ENCODE peak calls at places on chromosomes 12 and 14, in four cellular contexts. One of them, this sample, is unnamed.

GRCh38 chr12:122836027-122836921 is 1.0 kb downstream of the HIP1R start:
- DNase-seq in CD4-positive, alpha-beta memory T cell: peak; percentile 77
- DNase-seq in GM12865: peak; percentile 79
- DNase-seq in CD4-positive, CD25-positive, alpha-beta regulatory T cell: peak; percentile 71
- DNase-seq in this sample: peak; percentile 54

GRCh38 chr12:41962171-41962572 is 182.5 kb downstream of the GXYLT1 start:
- DNase-seq in CD4-positive, alpha-beta memory T cell: no peak
- DNase-seq in CD4-positive, CD25-positive, alpha-beta regulatory T cell: no peak
- DNase-seq in GM12865: no peak
- DNase-seq in this sample: no peak

GRCh38 chr12:78864483-78865296 is at the start of gene SYT1:
- DNase-seq in CD4-positive, alpha-beta memory T cell: no peak
- DNase-seq in CD4-positive, CD25-positive, alpha-beta regulatory T cell: no peak
- DNase-seq in GM12865: peak; percentile 8
- DNase-seq in this sample: no peak

GRCh38 chr12:75177997-75178396 is 31.6 kb downstream of the KCNC2 start:
- DNase-seq in CD4-positive, CD25-positive, alpha-beta regulatory T cell: no peak
- DNase-seq in CD4-positive, alpha-beta memory T cell: no peak
- DNase-seq in GM12865: peak; percentile 9
- DNase-seq in this sample: no peak

GRCh38 chr12:132550014-132550802 is 60.2 kb downstream of the LRCOL1 start:
- DNase-seq in CD4-positive, alpha-beta memory T cell: no peak
- DNase-seq in GM12865: no peak
- DNase-seq in CD4-positive, CD25-positive, alpha-beta regulatory T cell: no peak
- DNase-seq in this sample: no peak

GRCh38 chr12:92139634-92140555 is 5.8 kb downstream of the BTG1 start:
- DNase-seq in CD4-positive, alpha-beta memory T cell: peak; percentile 38
- DNase-seq in CD4-positive, CD25-positive, alpha-beta regulatory T cell: no peak
- DNase-seq in GM12865: peak; percentile 63
- DNase-seq in this sample: no peak

GRCh38 chr14:93231129-93231979 is 24.3 kb downstream of the UBR7 start:
- DNase-seq in GM12865: no peak
- DNase-seq in CD4-positive, alpha-beta memory T cell: no peak
- DNase-seq in CD4-positive, CD25-positive, alpha-beta regulatory T cell: no peak
- DNase-seq in this sample: no peak

GRCh38 chr12:82757611-82758010 is 70.9 kb downstream of the TMTC2 start:
- DNase-seq in CD4-positive, CD25-positive, alpha-beta regulatory T cell: no peak
- DNase-seq in GM12865: no peak
- DNase-seq in CD4-positive, alpha-beta memory T cell: no peak
- DNase-seq in this sample: no peak

GRCh38 chr14:91919814-91920213 is 27.7 kb downstream of the FBLN5 start:
- DNase-seq in CD4-positive, CD25-positive, alpha-beta regulatory T cell: no peak
- DNase-seq in GM12865: no peak
- DNase-seq in CD4-positive, alpha-beta memory T cell: no peak
- DNase-seq in this sample: no peak

GRCh38 chr12:119180380-119181040 is 1.8 kb downstream of the HSPB8 start:
- DNase-seq in GM12865: no peak
- DNase-seq in CD4-positive, CD25-positive, alpha-beta regulatory T cell: no peak
- DNase-seq in CD4-positive, alpha-beta memory T cell: no peak
- DNase-seq in this sample: no peak

GRCh38 chr14:65506801-65507200 is 94.3 kb downstream of the FUT8 start:
- DNase-seq in GM12865: no peak
- DNase-seq in CD4-positive, alpha-beta memory T cell: no peak
- DNase-seq in CD4-positive, CD25-positive, alpha-beta regulatory T cell: no peak
- DNase-seq in this sample: no peak

GRCh38 chr14:50344116-50344775 is 32.1 kb downstream of the DMAC2L start:
- DNase-seq in GM12865: peak; percentile 77
- DNase-seq in CD4-positive, CD25-positive, alpha-beta regulatory T cell: no peak
- DNase-seq in CD4-positive, alpha-beta memory T cell: peak; percentile 72
- DNase-seq in this sample: no peak

GRCh38 chr12:104060791-104061190 is 3.5 kb upstream of the HCFC2 start:
- DNase-seq in CD4-positive, CD25-positive, alpha-beta regulatory T cell: no peak
- DNase-seq in GM12865: no peak
- DNase-seq in CD4-positive, alpha-beta memory T cell: no peak
- DNase-seq in this sample: no peak

GRCh38 chr12:124142395-124143005 is 152.4 kb upstream of the RFLNA start:
- DNase-seq in CD4-positive, alpha-beta memory T cell: no peak
- DNase-seq in CD4-positive, CD25-positive, alpha-beta regulatory T cell: no peak
- DNase-seq in GM12865: no peak
- DNase-seq in this sample: no peak

GRCh38 chr14:54105898-54106297 is 149.3 kb upstream of the BMP4 start:
- DNase-seq in CD4-positive, CD25-positive, alpha-beta regulatory T cell: no peak
- DNase-seq in GM12865: no peak
- DNase-seq in CD4-positive, alpha-beta memory T cell: no peak
- DNase-seq in this sample: no peak

GRCh38 chr14:70915415-70915814 is 8.2 kb downstream of the PCNX1 start:
- DNase-seq in CD4-positive, CD25-positive, alpha-beta regulatory T cell: no peak
- DNase-seq in GM12865: no peak
- DNase-seq in CD4-positive, alpha-beta memory T cell: no peak
- DNase-seq in this sample: no peak

GRCh38 chr14:26597136-26598080 is at the start of gene NOVA1:
- DNase-seq in GM12865: no peak
- DNase-seq in CD4-positive, alpha-beta memory T cell: no peak
- DNase-seq in CD4-positive, CD25-positive, alpha-beta regulatory T cell: no peak
- DNase-seq in this sample: no peak
- H3K4me3 ChIP-seq in GM12865: no peak within 1 kb of the TSS
- H3K4me3 ChIP-seq in CD4-positive, alpha-beta memory T cell: no peak within 1 kb of the TSS
- H3K4me3 ChIP-seq in CD4-positive, CD25-positive, alpha-beta regulatory T cell: no peak within 1 kb of the TSS
- H3K4me3 ChIP-seq in this sample: peak within 1 kb of the TSS; percentile 66

DNA sequence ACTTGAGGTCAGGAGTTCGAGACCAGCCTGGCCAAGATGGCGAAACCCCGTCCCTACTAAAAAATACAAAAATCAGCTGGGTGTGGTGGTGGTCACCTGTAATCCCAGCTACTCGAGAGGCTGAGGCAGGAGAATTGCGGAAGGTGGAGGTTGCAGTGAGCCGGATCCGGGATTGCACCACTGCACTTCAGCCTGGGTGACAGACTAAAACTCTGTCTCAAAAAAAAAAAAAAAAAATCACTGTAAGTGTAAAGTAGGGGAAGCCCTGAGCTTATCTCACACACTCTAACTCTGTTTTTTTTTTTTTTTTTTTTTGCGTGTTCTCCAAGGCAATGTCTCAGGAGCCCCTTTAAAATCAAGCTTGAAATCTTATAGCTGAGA is 421 bp upstream of the RBMS2 start:
- DNase-seq in CD4-positive, alpha-beta memory T cell: no peak
- DNase-seq in CD4-positive, CD25-positive, alpha-beta regulatory T cell: no peak
- DNase-seq in GM12865: no peak
- DNase-seq in this sample: no peak
- H3K4me3 ChIP-seq in CD4-positive, alpha-beta memory T cell: no peak overlapping the region
- H3K4me3 ChIP-seq in CD4-positive, CD25-positive, alpha-beta regulatory T cell: peak overlapping the region; percentile 64
- H3K4me3 ChIP-seq in GM12865: peak overlapping the region; percentile 34
- H3K4me3 ChIP-seq in this sample: peak overlapping the region; percentile 55

DNA sequence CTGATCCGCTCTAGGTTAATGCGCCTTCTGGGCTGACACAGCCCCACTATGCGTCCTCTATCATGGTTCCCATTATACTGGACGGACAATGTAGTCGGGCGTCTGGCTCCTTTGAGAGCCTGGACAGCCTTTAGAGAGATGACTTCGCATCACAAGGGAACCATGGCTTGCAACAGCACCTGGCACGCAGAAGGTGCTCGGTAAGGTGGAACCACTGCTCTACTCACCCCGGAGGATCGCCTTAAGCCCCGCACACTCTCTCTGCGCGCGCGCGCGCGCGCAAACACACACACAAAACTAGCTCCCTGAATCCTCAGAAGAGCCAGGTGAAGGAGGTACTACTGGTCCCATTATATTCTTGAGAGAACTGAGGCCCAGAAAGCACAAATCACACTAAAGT is 7.1 kb downstream of the MAP3K12 start:
- DNase-seq in GM12865: no peak
- DNase-seq in CD4-positive, CD25-positive, alpha-beta regulatory T cell: peak; percentile 21
- DNase-seq in CD4-positive, alpha-beta memory T cell: no peak
- DNase-seq in this sample: no peak
- H3K4me3 ChIP-seq in GM12865: no peak overlapping the region
- H3K4me3 ChIP-seq in CD4-positive, CD25-positive, alpha-beta regulatory T cell: peak overlapping the region; percentile 19
- H3K4me3 ChIP-seq in CD4-positive, alpha-beta memory T cell: no peak overlapping the region
- H3K4me3 ChIP-seq in this sample: no peak overlapping the region

DNA sequence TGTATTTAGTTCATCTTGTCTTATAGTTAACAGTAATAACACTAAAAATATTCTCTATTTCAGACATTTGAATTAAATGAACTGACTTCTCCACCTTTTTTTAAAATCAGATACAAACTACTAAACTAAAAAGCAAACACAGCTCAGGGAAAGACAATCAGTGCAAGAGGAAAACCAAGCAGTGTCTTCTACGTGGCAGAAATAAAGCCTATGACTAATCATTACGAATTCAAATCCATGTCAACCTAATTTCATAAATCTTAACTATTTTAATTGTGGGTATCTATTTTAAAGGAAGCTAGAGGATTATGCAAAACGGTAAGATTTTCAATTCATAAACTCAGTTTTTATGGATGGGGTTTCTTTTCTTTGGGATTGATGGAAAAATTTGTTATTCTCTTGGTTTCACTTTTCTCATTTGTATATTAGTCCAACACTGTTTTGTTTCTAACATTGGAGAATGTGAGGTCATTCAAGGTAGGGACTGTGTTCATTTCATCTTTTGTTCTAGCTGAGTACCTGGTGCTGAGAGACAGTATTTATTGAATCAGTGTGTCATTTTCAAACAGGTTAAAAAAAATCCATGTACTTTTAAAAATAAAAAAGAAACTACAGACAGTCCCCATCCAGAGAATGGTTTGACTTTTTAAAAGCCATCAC is 12.8 kb upstream of the PALS1 start:
- DNase-seq in GM12865: no peak
- DNase-seq in CD4-positive, alpha-beta memory T cell: no peak
- DNase-seq in CD4-positive, CD25-positive, alpha-beta regulatory T cell: no peak
- DNase-seq in this sample: no peak
- H3K4me3 ChIP-seq in GM12865: no peak overlapping the region
- H3K4me3 ChIP-seq in CD4-positive, alpha-beta memory T cell: no peak overlapping the region
- H3K4me3 ChIP-seq in CD4-positive, CD25-positive, alpha-beta regulatory T cell: no peak overlapping the region
- H3K4me3 ChIP-seq in this sample: no peak overlapping the region

GRCh38 chr14:103206023-103206481 is 82.8 kb downstream of the TNFAIP2 start:
- DNase-seq in GM12865: no peak
- DNase-seq in CD4-positive, alpha-beta memory T cell: no peak
- DNase-seq in CD4-positive, CD25-positive, alpha-beta regulatory T cell: no peak
- DNase-seq in this sample: no peak
- H3K4me3 ChIP-seq in GM12865: no peak overlapping the region
- H3K4me3 ChIP-seq in CD4-positive, alpha-beta memory T cell: no peak overlapping the region
- H3K4me3 ChIP-seq in CD4-positive, CD25-positive, alpha-beta regulatory T cell: no peak overlapping the region
- H3K4me3 ChIP-seq in this sample: no peak overlapping the region

GRCh38 chr14:87046960-87047359 is 946.0 kb downstream of the GALC start:
- DNase-seq in CD4-positive, alpha-beta memory T cell: no peak
- DNase-seq in CD4-positive, CD25-positive, alpha-beta regulatory T cell: no peak
- DNase-seq in GM12865: no peak
- DNase-seq in this sample: no peak
- H3K4me3 ChIP-seq in CD4-positive, alpha-beta memory T cell: no peak overlapping the region
- H3K4me3 ChIP-seq in CD4-positive, CD25-positive, alpha-beta regulatory T cell: no peak overlapping the region
- H3K4me3 ChIP-seq in GM12865: no peak overlapping the region
- H3K4me3 ChIP-seq in this sample: no peak overlapping the region

GRCh38 chr14:68627868-68628604 is 164.8 kb downstream of the ZFP36L1 start:
- DNase-seq in CD4-positive, CD25-positive, alpha-beta regulatory T cell: peak; percentile 50
- DNase-seq in CD4-positive, alpha-beta memory T cell: peak; percentile 60
- DNase-seq in GM12865: peak; percentile 64
- DNase-seq in this sample: no peak

GRCh38 chr14:68627050-68627867 is 165.6 kb downstream of the ZFP36L1 start:
- DNase-seq in CD4-positive, CD25-positive, alpha-beta regulatory T cell: no peak
- DNase-seq in GM12865: peak; percentile 21
- DNase-seq in CD4-positive, alpha-beta memory T cell: no peak
- DNase-seq in this sample: no peak

GRCh38 chr14:68630081-68630571 is 162.7 kb downstream of the ZFP36L1 start:
- DNase-seq in CD4-positive, alpha-beta memory T cell: no peak
- DNase-seq in CD4-positive, CD25-positive, alpha-beta regulatory T cell: no peak
- DNase-seq in GM12865: no peak
- DNase-seq in this sample: no peak

GRCh38 chr14:68630611-68631013 is 162.3 kb downstream of the ZFP36L1 start:
- DNase-seq in CD4-positive, CD25-positive, alpha-beta regulatory T cell: no peak
- DNase-seq in CD4-positive, alpha-beta memory T cell: no peak
- DNase-seq in GM12865: no peak
- DNase-seq in this sample: no peak

GRCh38 chr14:68628605-68629310 is 164.1 kb downstream of the ZFP36L1 start:
- DNase-seq in CD4-positive, CD25-positive, alpha-beta regulatory T cell: peak; percentile 17
- DNase-seq in CD4-positive, alpha-beta memory T cell: peak; percentile 75
- DNase-seq in GM12865: peak; percentile 18
- DNase-seq in this sample: no peak
- H3K4me3 ChIP-seq in CD4-positive, CD25-positive, alpha-beta regulatory T cell: peak overlapping the region; percentile 44
- H3K4me3 ChIP-seq in CD4-positive, alpha-beta memory T cell: peak overlapping the region; percentile 41
- H3K4me3 ChIP-seq in GM12865: peak overlapping the region; percentile 5
- H3K4me3 ChIP-seq in this sample: no peak overlapping the region

GRCh38 chr14:34711808-34712712 is 2.3 kb downstream of the CFL2 start:
- DNase-seq in CD4-positive, CD25-positive, alpha-beta regulatory T cell: no peak
- DNase-seq in GM12865: no peak
- DNase-seq in CD4-positive, alpha-beta memory T cell: no peak
- DNase-seq in this sample: no peak
- H3K4me3 ChIP-seq in CD4-positive, CD25-positive, alpha-beta regulatory T cell: no peak overlapping the region
- H3K4me3 ChIP-seq in GM12865: peak overlapping the region; percentile 85
- H3K4me3 ChIP-seq in CD4-positive, alpha-beta memory T cell: no peak overlapping the region
- H3K4me3 ChIP-seq in this sample: no peak overlapping the region

DNA sequence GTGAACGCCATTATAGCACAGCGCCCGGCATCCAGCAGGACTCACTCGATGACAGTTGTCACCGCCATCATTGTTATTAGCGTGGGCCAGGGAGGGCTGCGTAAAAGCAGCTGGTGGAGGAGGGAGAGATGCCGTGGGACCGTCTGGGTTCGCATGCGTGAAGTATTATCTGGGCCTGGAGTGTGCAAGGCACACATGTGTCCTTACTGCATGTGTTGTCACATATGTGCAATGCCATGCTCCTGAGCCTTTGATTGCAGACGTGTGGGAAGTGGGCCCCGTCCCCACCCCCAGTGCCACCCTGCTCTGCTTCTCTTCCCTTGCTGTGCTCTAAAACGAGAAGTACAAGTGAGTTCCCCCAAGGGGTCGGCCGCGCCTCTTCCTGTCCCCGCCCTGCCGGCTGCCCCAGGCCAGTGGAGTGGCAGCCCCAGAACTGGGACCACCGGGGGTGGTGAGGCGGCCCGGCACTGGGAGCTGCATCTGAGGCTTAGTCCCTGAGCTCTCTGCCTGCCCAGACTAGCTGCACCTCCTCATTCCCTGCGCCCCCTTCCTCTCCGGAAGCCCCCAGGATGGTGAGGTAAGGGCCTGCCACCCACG is at the start of gene PTPN6:
- DNase-seq in CD4-positive, alpha-beta memory T cell: peak; percentile 65
- DNase-seq in GM12865: peak; percentile 89
- DNase-seq in CD4-positive, CD25-positive, alpha-beta regulatory T cell: peak; percentile 62
- DNase-seq in this sample: peak; percentile 72
- H3K4me3 ChIP-seq in CD4-positive, alpha-beta memory T cell: peak within 1 kb of the TSS; percentile 82
- H3K4me3 ChIP-seq in GM12865: peak within 1 kb of the TSS; percentile 76
- H3K4me3 ChIP-seq in CD4-positive, CD25-positive, alpha-beta regulatory T cell: peak within 1 kb of the TSS; percentile 88
- H3K4me3 ChIP-seq in this sample: peak within 1 kb of the TSS; percentile 89

DNA sequence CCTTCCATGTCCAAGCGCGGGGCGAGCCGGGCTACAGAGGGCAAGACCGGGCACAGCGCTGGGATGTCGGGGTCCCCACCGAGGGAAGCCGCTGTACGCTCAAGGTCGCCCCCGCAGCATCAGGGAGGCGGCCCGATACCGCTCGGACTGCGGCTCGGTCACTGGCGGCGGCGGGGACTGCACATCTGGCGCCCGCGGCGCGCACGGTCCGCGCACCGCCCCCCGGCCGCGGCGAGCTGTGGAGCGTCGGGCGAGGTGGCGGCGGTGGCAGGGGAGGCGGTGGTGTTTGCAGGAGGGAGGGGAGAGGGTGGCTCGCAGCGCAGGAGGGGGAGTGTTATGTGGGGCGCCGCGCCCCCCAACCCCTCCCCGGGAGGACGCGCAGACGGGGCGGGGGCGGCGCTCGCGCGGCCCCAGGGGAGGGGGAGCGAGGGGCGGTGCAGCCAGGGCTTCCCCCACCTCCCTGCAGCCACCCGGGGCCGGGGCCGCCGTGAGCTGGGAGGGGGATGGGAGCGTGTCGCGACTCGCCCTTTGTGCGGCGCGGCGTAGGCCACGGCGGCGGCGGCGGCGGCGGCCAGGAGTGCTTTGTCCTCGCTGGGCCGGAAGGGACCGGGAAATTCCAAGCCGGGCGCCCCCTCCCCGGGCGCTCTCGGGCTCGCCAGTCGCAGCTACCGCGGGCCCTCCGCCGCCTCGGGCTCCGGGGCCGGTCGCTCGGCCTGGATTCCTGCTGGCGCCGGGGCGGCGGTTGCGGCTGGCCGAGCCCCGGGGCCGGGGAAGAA is at the start of gene NUAK1:
- DNase-seq in CD4-positive, alpha-beta memory T cell: no peak
- DNase-seq in GM12865: no peak
- DNase-seq in CD4-positive, CD25-positive, alpha-beta regulatory T cell: no peak
- DNase-seq in this sample: no peak
- H3K4me3 ChIP-seq in CD4-positive, alpha-beta memory T cell: no peak within 1 kb of the TSS
- H3K4me3 ChIP-seq in GM12865: no peak within 1 kb of the TSS
- H3K4me3 ChIP-seq in CD4-positive, CD25-positive, alpha-beta regulatory T cell: no peak within 1 kb of the TSS
- H3K4me3 ChIP-seq in this sample: no peak within 1 kb of the TSS

This sample was measured in Jurkat, Clone E6-1.